ENCODE peak calls at places on chromosome 10, in six cellular contexts. K, A, H, Z, W and N are unnamed samples.

GRCh38 chr10:4154317-4154716 is 369.3 kb upstream of the KLF6 start:
- DNase-seq in A (no peak), W (no peak), Z (no peak), K (no peak), H (no peak), N (no peak)

GRCh38 chr10:88651131-88651541 is 13.1 kb upstream of the LIPF start:
- DNase-seq in Z (no peak), A (peak; percentile 82), W (no peak), K (no peak), H (no peak), N (peak; percentile 52)

GRCh38 chr10:60000747-60001146 is 94.4 kb upstream of the CCDC6 start:
- DNase-seq in A (no peak), K (no peak), Z (no peak), H (no peak), W (no peak), N (no peak)

GRCh38 chr10:98486421-98486820 is 39.7 kb upstream of the HPS1 start:
- DNase-seq in K (no peak), Z (no peak), A (no peak), H (no peak), W (no peak), N (no peak)

GRCh38 chr10:103480521-103480920 is 1.5 kb upstream of the CALHM3 start:
- DNase-seq in A (no peak), Z (peak; percentile 39), H (no peak), W (no peak), K (no peak), N (no peak)

GRCh38 chr10:123140164-123140982 is 4.6 kb downstream of the HMX3 start:
- DNase-seq in W (no peak), H (no peak), A (no peak), K (peak; percentile 82), Z (no peak), N (no peak)

GRCh38 chr10:11687779-11688447 is 54.3 kb upstream of the ECHDC3 start:
- DNase-seq in K (no peak), Z (no peak), W (no peak), A (no peak), H (peak; percentile 72), N (peak; percentile 84)

GRCh38 chr10:107546986-107547385 is 382.5 kb upstream of the SORCS1 start:
- DNase-seq in W (no peak), Z (no peak), H (no peak), K (no peak), A (no peak), N (no peak)

GRCh38 chr10:106399112-106399511 is 765.4 kb downstream of the SORCS1 start:
- DNase-seq in A (no peak), K (peak; percentile 9), W (no peak), Z (no peak), H (no peak), N (no peak)

GRCh38 chr10:73875139-73875475 is 752 bp upstream of the CAMK2G start:
- DNase-seq in W (no peak), K (no peak), H (no peak), Z (no peak), A (no peak), N (no peak)

GRCh38 chr10:74151057-74151878 is at the start of gene ADK:
- DNase-seq in A (peak; percentile 99), K (peak; percentile 99), H (peak; percentile 99), W (peak; percentile 93), Z (peak; percentile 99), N (peak; percentile 99)

DNA sequence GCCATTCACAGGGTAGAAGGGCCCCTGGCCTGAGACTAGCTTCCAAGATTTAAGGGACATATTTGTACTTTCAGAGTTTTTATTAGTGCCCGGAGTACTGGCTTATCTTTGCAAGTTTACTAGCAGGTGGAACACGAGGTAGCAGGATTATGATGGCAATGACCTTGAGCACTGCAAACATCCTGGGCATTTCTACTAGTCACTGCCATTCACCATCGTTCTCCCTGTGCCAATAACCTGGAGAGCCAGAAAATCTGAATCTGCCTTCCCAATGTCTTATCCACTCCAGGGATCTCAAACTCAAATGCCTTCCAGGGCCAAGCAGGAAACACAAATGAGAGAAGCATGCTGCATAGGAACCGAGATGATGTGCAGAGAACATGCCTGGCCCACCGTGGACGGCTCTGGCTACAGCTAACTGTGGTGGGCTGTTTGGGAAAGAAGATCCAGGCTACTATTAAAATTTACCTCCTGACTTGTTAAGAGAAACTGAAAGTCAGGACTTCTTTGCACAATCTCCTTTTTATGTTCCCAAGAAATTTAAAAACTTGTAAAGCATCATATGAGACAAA is 16.7 kb downstream of the FAM53B start:
- DNase-seq in A (no peak), H (no peak), Z (no peak), W (no peak), K (no peak), N (no peak)
- H3K4me3 ChIP-seq in A (no peak overlapping the region), H (no peak overlapping the region), Z (no peak overlapping the region), W (no peak overlapping the region), K (no peak overlapping the region), N (no peak overlapping the region)

GRCh38 chr10:113060221-113061053 is 110.4 kb downstream of the TCF7L2 start:
- DNase-seq in H (no peak), K (no peak), Z (peak; percentile 64), W (no peak), A (peak; percentile 64), N (no peak)
- H3K4me3 ChIP-seq in H (no peak overlapping the region), K (peak overlapping the region; percentile 28), Z (peak overlapping the region; percentile 49), W (peak overlapping the region; percentile 8), A (no peak overlapping the region), N (no peak overlapping the region)

DNA sequence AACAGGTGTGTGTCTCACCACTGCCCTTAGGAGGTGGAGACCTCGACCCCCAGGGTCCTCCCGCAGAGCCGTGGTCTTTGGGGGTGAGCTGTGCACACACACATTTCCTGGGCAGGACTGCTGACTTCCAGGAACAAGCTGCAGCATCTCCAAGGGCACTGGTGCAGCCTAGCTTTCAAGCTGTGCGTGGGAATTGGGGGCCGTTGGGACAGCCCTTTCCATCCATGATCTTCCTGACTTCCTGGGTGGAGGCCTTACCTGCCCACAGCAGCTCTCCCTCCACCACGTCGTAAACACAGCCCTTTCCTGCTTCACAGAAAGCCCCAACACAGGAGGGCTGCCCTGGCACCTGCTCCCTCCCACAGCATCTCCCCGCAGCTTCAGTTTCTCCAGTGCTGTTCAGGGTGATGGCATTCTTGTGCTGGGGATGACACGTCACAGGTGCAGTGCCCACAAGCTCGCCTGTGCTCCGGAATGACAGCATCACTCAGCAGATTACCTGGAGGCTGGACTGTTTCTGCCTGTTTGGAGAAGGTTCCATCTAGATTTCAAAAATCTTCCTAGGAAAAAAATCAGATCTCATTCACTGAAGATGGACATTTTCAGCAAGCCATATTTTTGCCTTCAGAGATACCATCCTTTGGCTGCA is 208.0 kb upstream of the PPP2R2D start:
- DNase-seq in W (no peak), Z (no peak), H (peak; percentile 12), K (no peak), A (no peak), N (no peak)
- H3K4me3 ChIP-seq in W (no peak overlapping the region), Z (no peak overlapping the region), H (no peak overlapping the region), K (no peak overlapping the region), A (no peak overlapping the region), N (no peak overlapping the region)

GRCh38 chr10:31803606-31804195 is 124.9 kb downstream of the ARHGAP12 start:
- DNase-seq in W (no peak), K (peak; percentile 48), A (no peak), Z (no peak), H (no peak), N (no peak)

GRCh38 chr10:31804416-31804815 is 124.2 kb downstream of the ARHGAP12 start:
- DNase-seq in Z (no peak), K (no peak), H (no peak), W (no peak), A (no peak), N (no peak)

DNA sequence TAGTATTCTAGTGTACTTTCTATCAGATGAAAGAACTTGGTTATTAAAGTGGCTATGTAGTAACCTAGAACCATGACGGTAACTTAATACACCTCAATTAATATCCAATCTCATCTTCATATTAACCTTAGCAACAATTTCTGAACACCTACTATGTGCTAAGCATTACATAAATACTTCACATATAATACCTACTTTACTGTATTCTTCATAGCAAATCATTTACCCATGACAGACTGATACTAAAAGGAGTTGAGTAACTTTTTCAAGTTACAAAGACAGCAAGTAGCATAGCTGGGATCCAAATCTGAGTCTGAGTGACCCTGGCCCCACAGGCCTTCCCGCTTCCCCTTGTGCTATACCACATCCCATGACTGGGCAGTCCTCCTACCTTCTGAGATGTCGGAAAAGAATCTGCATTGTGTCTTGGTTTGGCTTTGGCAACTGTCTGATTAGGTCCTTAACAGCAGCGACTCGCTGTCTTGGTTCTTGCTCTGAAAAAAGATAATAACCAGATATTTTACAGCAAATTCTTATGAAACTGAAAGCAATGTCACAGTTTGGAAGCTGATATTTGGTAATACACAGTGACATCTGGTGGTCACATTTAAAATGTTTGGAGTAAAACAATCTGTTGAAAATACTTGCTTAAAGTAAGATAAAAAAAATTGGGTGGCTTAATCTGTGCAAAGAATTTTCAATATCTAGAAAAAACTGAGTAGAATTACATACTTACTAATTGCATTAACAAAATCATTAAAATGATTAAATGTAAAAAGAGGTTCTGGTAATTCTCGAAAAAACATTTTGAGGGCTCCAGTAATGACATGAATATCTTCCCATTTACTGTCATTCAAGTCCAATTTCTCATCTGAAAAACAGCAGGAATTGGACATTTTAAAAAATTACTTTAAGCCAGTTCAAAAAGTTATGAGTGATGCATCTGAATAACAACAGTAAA is 120.1 kb downstream of the ARHGAP12 start:
- DNase-seq in K (peak; percentile 41), H (no peak), A (peak; percentile 81), W (no peak), Z (peak; percentile 23), N (no peak)
- H3K4me3 ChIP-seq in K (no peak overlapping the region), H (no peak overlapping the region), A (no peak overlapping the region), W (peak overlapping the region; percentile 29), Z (peak overlapping the region; percentile 62), N (no peak overlapping the region)

GRCh38 chr10:86630079-86630478 is 24.3 kb upstream of the OPN4 start:
- DNase-seq in W (no peak), K (no peak), Z (no peak), A (no peak), H (no peak), N (no peak)

GRCh38 chr10:86632951-86633350 is 21.4 kb upstream of the OPN4 start:
- DNase-seq in H (no peak), K (no peak), Z (no peak), W (no peak), A (no peak), N (no peak)

GRCh38 chr10:86635402-86635801 is 18.9 kb upstream of the OPN4 start:
- DNase-seq in Z (no peak), H (no peak), K (no peak), A (no peak), W (no peak), N (peak; percentile 77)

DNA sequence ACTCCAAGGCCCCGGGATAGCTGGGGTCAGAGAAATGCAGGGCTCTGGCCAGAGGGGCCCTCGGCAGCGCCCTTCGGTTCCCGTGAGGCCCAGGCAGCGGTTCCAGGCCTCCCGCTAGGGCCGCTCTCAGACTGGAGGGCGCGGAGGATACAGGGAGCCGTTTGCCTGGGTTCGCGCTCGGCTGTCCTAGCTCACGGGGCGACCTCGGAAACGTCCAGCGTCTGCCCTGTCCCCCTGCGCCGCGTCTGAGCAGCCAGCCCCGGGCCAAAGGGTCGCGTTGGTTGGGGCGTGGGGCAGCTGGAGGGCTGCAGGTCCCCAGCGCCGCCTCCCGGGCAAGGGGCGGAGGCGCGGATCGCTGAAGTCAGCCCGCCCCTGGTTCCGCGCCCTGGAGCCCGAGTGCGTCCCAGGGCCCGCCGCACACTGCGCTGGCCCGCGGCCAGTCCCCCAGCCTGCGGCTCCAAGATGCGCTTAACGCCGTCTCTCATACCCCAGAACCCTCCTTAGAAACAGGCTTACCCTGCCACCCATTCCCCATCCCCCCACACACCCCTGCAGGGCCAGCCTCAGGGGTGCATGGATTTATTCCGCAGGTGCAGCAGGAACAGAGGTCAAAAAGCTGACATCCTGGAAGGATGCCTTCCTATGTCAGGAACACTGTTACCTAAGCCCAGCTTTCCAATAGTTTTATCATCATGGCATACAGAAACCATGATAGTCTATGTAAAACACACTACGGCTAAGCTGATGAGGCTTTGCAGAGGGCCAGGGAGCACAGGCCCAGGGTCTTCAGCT is 22.1 kb upstream of the OPN4 start:
- DNase-seq in K (peak; percentile 91), H (no peak), Z (peak; percentile 56), W (no peak), A (no peak), N (no peak)
- H3K4me3 ChIP-seq in K (peak overlapping the region; percentile 47), H (no peak overlapping the region), Z (peak overlapping the region; percentile 61), W (peak overlapping the region; percentile 45), A (no peak overlapping the region), N (no peak overlapping the region)